ENCODE peak calls at places on chromosomes 6 and 20, in four cellular contexts. P is cardiac septum; A is HT1080; Q is CD8-positive, alpha-beta memory T cell. S is an unnamed sample.
A peak's percentile ranks its signal among the peaks of the same experiment; 100 is the strongest.

GRCh38 chr6:158752613-158753012 is 66.6 kb downstream of the EZR start:
- DNase-seq in P (no peak), A (no peak), Q (no peak), S (no peak)

GRCh38 chr6:14401181-14401745 is 283.7 kb downstream of the CD83 start:
- DNase-seq in P (no peak), A (no peak), Q (no peak), S (no peak)

GRCh38 chr20:50625986-50626677 is 65.2 kb downstream of the RIPOR3 start:
- DNase-seq in P (no peak), A (peak; percentile 57), Q (no peak), S (no peak)

GRCh38 chr20:53852691-53853450 is 217.5 kb downstream of the BCAS1 start:
- DNase-seq in P (no peak), A (no peak), Q (no peak), S (no peak)

GRCh38 chr6:84836366-84836765 is 72.0 kb upstream of the TBX18 start:
- DNase-seq in P (no peak), A (no peak), Q (no peak), S (no peak)

GRCh38 chr6:127177030-127177928 is 58.8 kb downstream of the RSPO3 start:
- DNase-seq in P (no peak), A (no peak), Q (no peak), S (no peak)

GRCh38 chr20:38628580-38629470 is 27.2 kb downstream of the ARHGAP40 start:
- DNase-seq in P (no peak), A (no peak), Q (no peak), S (no peak)

GRCh38 chr6:105363100-105363754 is 39.7 kb downstream of the PREP start:
- DNase-seq in P (no peak), A (no peak), Q (no peak), S (no peak)

GRCh38 chr6:168506460-168506859 is 65.5 kb downstream of the SMOC2 start:
- DNase-seq in P (no peak), A (no peak), Q (no peak), S (no peak)

GRCh38 chr6:17417817-17418216 is 24.4 kb downstream of the CAP2 start:
- DNase-seq in P (no peak), A (peak; percentile 95), Q (no peak), S (no peak)

GRCh38 chr20:45983279-45983743 is 11.3 kb upstream of the ZNF335 start:
- DNase-seq in P (peak; percentile 2), A (no peak), Q (no peak), S (no peak)

GRCh38 chr20:50323777-50324604 is 133.4 kb downstream of the CEBPB start:
- DNase-seq in P (no peak), A (no peak), Q (no peak), S (no peak)